ENCODE peak calls at places on chromosome 13, in six cellular contexts. Q, Z, L, V, T and A are unnamed samples.

GRCh38 chr13:76754414-76754813 is 131.8 kb downstream of the KCTD12 start:
- DNase-seq in T (peak; percentile 62), Q (no peak), V (no peak), L (peak; percentile 90), Z (no peak), A (no peak)

GRCh38 chr13:91136806-91137205 is 210.7 kb upstream of the MIR17HG start:
- DNase-seq in V (no peak), Z (no peak), L (no peak), Q (no peak), T (no peak), A (no peak)

GRCh38 chr13:52737900-52738299 is 1.7 kb downstream of the CNMD start:
- DNase-seq in L (no peak), Z (no peak), T (no peak), Q (no peak), V (peak; percentile 33), A (no peak)

GRCh38 chr13:97478247-97478646 is 44.3 kb downstream of the RAP2A start:
- DNase-seq in T (no peak), V (no peak), Z (no peak), Q (no peak), L (no peak), A (peak; percentile 24)

GRCh38 chr13:74145249-74145970 is 11.2 kb upstream of the KLF12 start:
- DNase-seq in T (no peak), Q (no peak), Z (no peak), L (no peak), V (peak; percentile 70), A (no peak)

GRCh38 chr13:94028234-94029145 is 451.0 kb downstream of the DCT start:
- DNase-seq in T (no peak), V (no peak), Q (no peak), Z (no peak), L (no peak), A (no peak)

GRCh38 chr13:48586591-48587103 is 53.8 kb upstream of the RCBTB2 start:
- DNase-seq in L (peak; percentile 81), V (no peak), Q (no peak), T (peak; percentile 75), Z (no peak), A (no peak)

GRCh38 chr13:100124265-100124664 is 35.4 kb downstream of the PCCA start:
- DNase-seq in Z (no peak), T (no peak), Q (no peak), L (no peak), V (no peak), A (no peak)

GRCh38 chr13:48233886-48234488 is 981 bp downstream of the ITM2B start:
- DNase-seq in V (no peak), T (peak; percentile 65), L (no peak), Q (no peak), Z (peak; percentile 30), A (peak; percentile 21)

GRCh38 chr13:75217949-75218348 is 264.0 kb downstream of the TBC1D4 start:
- DNase-seq in Q (no peak), Z (no peak), T (no peak), V (no peak), L (no peak), A (no peak)

GRCh38 chr13:43221611-43222010 is 198.2 kb downstream of the DNAJC15 start:
- DNase-seq in T (no peak), Z (no peak), L (no peak), Q (no peak), V (no peak), A (no peak)

GRCh38 chr13:90055121-90055520 is 1292.4 kb upstream of the MIR17HG start:
- DNase-seq in Q (no peak), T (no peak), Z (no peak), V (no peak), L (no peak), A (no peak)

GRCh38 chr13:41603917-41604316 is 146.6 kb downstream of the RGCC start:
- DNase-seq in T (no peak), V (no peak), L (peak; percentile 69), Q (no peak), Z (no peak), A (no peak)

GRCh38 chr13:60000081-60000480 is 163.6 kb downstream of the DIAPH3 start:
- DNase-seq in Z (no peak), T (no peak), L (no peak), V (no peak), Q (no peak), A (no peak)

GRCh38 chr13:44116562-44117315 is 237.0 kb downstream of the LACC1 start:
- DNase-seq in Z (no peak), V (no peak), Q (no peak), L (no peak), T (no peak), A (peak; percentile 56)

GRCh38 chr13:42821437-42821836 is 40.1 kb downstream of the FAM216B start:
- DNase-seq in Q (no peak), L (peak; percentile 9), V (no peak), Z (no peak), T (no peak), A (no peak)

GRCh38 chr13:31096624-31097302 is 64.9 kb downstream of the HSPH1 start:
- DNase-seq in Z (no peak), V (no peak), L (no peak), T (no peak), Q (no peak), A (peak; percentile 32)

GRCh38 chr13:97539651-97540230 is 105.8 kb downstream of the RAP2A start:
- DNase-seq in Q (no peak), Z (no peak), V (no peak), L (peak; percentile 10), T (no peak), A (no peak)

GRCh38 chr13:79423801-79424642 is 18.0 kb upstream of the RBM26 start:
- DNase-seq in L (peak; percentile 53), Z (no peak), V (peak; percentile 45), Q (no peak), T (no peak), A (peak; percentile 75)

GRCh38 chr13:112978561-112979405 is 9.8 kb downstream of the MCF2L start:
- DNase-seq in V (peak; percentile 65), Z (no peak), L (no peak), Q (no peak), T (no peak), A (no peak)
- TF ChIP-seq POLR2AphosphoS5 in V (no peak), Z (no peak), L (no peak), Q (peak; percentile 7), T (peak; percentile 26), A (no peak)

GRCh38 chr13:26759907-26760834 is at the start of gene GPR12:
- DNase-seq in Z (no peak), T (no peak), Q (no peak), V (peak; percentile 66), L (peak; percentile 3), A (peak; percentile 33)
- TF ChIP-seq POLR2AphosphoS5 in Z (no peak), T (no peak), Q (no peak), V (no peak), L (no peak), A (no peak)

GRCh38 chr13:68692049-68692448 is 1415.6 kb upstream of the ATXN8OS start:
- DNase-seq in Z (no peak), Q (no peak), V (no peak), L (no peak), T (no peak), A (no peak)

GRCh38 chr13:68697551-68697950 is 1410.1 kb upstream of the ATXN8OS start:
- DNase-seq in L (no peak), T (no peak), Q (no peak), Z (no peak), V (peak; percentile 31), A (no peak)

DNA sequence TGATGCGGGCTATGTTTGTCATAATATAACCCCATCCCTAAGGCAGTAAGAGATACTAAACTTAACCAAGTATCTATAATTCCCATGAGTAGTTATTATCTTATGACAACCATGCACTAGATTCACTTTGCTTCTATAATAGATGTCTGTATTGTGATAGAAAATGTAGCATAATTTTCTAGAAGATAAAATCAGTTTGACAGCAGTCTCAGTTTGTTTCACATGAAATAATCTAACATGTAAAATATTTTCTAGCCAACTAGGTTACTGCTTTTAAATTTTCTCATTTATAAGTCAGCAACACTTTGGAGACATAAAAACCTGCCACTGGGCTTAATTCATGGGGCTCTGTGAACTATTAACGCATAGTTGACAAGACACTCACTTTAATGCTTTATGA is 1410.7 kb upstream of the ATXN8OS start:
- DNase-seq in Q (no peak), L (no peak), T (no peak), Z (no peak), V (no peak), A (no peak)
- TF ChIP-seq POLR2AphosphoS5 in Q (no peak), L (no peak), T (no peak), Z (no peak), V (no peak), A (no peak)

GRCh38 chr13:23797276-23797903 is 91.8 kb downstream of the MIPEP start:
- DNase-seq in Q (no peak), V (no peak), Z (no peak), T (no peak), L (no peak), A (no peak)

GRCh38 chr13:23793711-23794110 is 95.5 kb downstream of the MIPEP start:
- DNase-seq in Z (no peak), V (no peak), T (no peak), L (peak; percentile 73), Q (no peak), A (no peak)

GRCh38 chr13:23796546-23796945 is 92.7 kb downstream of the MIPEP start:
- DNase-seq in T (no peak), Q (no peak), Z (no peak), V (no peak), L (no peak), A (no peak)

GRCh38 chr13:23792680-23793079 is 96.5 kb downstream of the MIPEP start:
- DNase-seq in Q (no peak), V (no peak), L (no peak), T (no peak), Z (no peak), A (no peak)

DNA sequence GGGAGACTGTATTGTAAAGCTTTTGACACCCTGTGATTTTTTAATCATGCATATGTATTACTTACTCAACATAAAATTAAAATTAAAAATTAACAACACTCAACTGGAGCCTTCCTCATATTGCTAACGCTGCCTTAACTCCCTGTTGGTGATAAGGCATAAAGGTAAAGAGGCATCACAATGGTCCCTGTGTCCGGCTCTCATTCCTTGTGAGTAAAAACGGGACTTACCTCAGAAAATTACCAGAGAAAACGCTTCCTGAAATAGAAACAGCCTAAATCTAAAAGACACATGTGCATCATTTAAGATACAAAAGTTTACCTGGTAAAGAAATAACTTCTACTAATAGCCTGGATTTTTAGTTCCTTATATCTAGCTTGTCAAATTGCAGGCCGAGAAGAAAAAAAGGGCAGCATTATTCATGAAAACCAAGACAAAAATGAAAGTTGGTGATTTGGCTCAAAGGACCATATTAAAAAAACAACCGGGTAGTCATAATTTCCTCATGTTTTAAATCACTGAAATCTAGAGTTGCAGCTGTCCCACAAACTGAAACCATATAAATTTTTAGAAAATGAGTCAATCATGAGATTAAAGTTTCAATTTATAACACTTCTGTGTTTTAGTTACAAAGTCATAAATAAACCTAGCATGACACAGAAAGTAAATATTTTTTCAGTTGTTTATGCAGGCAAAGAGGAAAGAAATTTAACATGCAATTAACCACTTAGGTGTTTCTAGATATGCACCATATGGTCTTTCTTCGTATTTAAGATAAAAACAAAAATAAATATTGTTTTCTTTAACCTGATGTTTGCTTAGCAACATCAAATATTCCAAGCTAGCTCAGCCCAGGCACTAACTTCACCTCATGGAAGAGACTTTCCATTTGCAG is 94.7 kb downstream of the MIPEP start:
- DNase-seq in T (no peak), V (no peak), Q (no peak), Z (no peak), L (peak; percentile 91), A (no peak)
- TF ChIP-seq POLR2AphosphoS5 in T (no peak), V (no peak), Q (no peak), Z (no peak), L (no peak), A (no peak)